ENCODE peak calls at places on chromosomes 12 and 14, in seven cellular contexts. I is progenitor cell of endocrine pancreas, H is H9, T is AG09309, P is osteocyte, C is ovary, E is GM10248. Z is an unnamed sample.

GRCh38 chr12:85357609-85358008 is 77.6 kb downstream of the ALX1 start:
- DNase-seq in H (no peak), E (no peak), I (no peak), P (no peak), C (no peak), T (no peak), Z (no peak)

GRCh38 chr14:88468396-88468795 is 82.9 kb downstream of the SPATA7 start:
- DNase-seq in E (no peak), H (no peak), I (no peak), T (peak), P (no peak), C (no peak), Z (no peak)

GRCh38 chr12:109130755-109131521 is 14.6 kb downstream of the ACACB start:
- DNase-seq in P (no peak), T (no peak), I (no peak), C (no peak), E (no peak), H (no peak), Z (no peak)

GRCh38 chr12:98084950-98085349 is 430.4 kb upstream of the TMPO start:
- DNase-seq in H (no peak), P (no peak), I (no peak), C (no peak), T (no peak), E (no peak), Z (no peak)

GRCh38 chr12:4717806-4718205 is 2.4 kb upstream of the GALNT8 start:
- DNase-seq in C (no peak), E (no peak), P (no peak), H (no peak), I (no peak), T (no peak), Z (peak)

GRCh38 chr12:104456950-104457745 is 400 bp downstream of the CHST11 start:
- DNase-seq in T (no peak), P (peak), H (peak), I (peak), C (peak), E (peak), Z (peak)

GRCh38 chr14:69235708-69236107 is 24.2 kb upstream of the GALNT16 start:
- DNase-seq in I (no peak), H (no peak), C (no peak), T (no peak), P (no peak), E (no peak), Z (no peak)

GRCh38 chr12:16110596-16110995 is 166.9 kb downstream of the SLC15A5 start:
- DNase-seq in C (no peak), I (no peak), T (no peak), H (no peak), P (no peak), E (no peak), Z (no peak)

GRCh38 chr12:3421191-3421590 is 69.8 kb upstream of the PRMT8 start:
- DNase-seq in E (no peak), P (no peak), C (no peak), I (no peak), T (no peak), H (peak), Z (no peak)

GRCh38 chr12:88185988-88186387 is 43.9 kb downstream of the TMTC3 start:
- DNase-seq in E (peak), I (no peak), H (no peak), T (peak), P (no peak), C (no peak), Z (no peak)

GRCh38 chr12:81114241-81114640 is 36.4 kb downstream of the ACSS3 start:
- DNase-seq in T (no peak), P (no peak), E (no peak), I (no peak), H (no peak), C (no peak), Z (no peak)

GRCh38 chr14:32564591-32564990 is 235.5 kb downstream of the AKAP6 start:
- DNase-seq in E (no peak), C (no peak), I (no peak), H (no peak), T (no peak), P (no peak), Z (no peak)

GRCh38 chr12:49932023-49932422 is 18.5 kb upstream of the AQP2 start:
- DNase-seq in C (peak), P (no peak), E (no peak), T (no peak), H (no peak), I (no peak), Z (no peak)

GRCh38 chr14:96055065-96055752 is 16.0 kb downstream of the C14orf132 start:
- DNase-seq in C (no peak), H (no peak), E (no peak), P (peak), T (no peak), I (no peak), Z (no peak)

GRCh38 chr14:94936411-94936892 is 166.5 kb upstream of the GSC start:
- DNase-seq in C (peak), T (peak), P (no peak), I (no peak), H (no peak), E (no peak), Z (no peak)

GRCh38 chr14:38073641-38074040 is 134.1 kb upstream of the SSTR1 start:
- DNase-seq in I (no peak), P (no peak), H (no peak), C (no peak), E (no peak), T (peak), Z (no peak)

GRCh38 chr12:31370645-31371620 is 45.0 kb upstream of the SINHCAF start:
- DNase-seq in C (no peak), E (no peak), H (peak), T (no peak), P (no peak), I (peak), Z (no peak)

GRCh38 chr12:31629756-31630732 is 29.4 kb upstream of the ETFBKMT start:
- DNase-seq in T (no peak), H (no peak), C (peak), I (no peak), E (no peak), P (no peak), Z (no peak)

GRCh38 chr14:75561013-75561432 is 17.4 kb upstream of the FLVCR2 start:
- DNase-seq in T (peak), P (no peak), E (peak), H (peak), C (peak), I (peak), Z (peak)

GRCh38 chr12:64682572-64683277 is 72.4 kb downstream of the RASSF3 start:
- DNase-seq in C (peak), H (no peak), I (no peak), E (no peak), T (peak), P (no peak), Z (no peak)

GRCh38 chr12:121990692-121991603 is 30.7 kb upstream of the BCL7A start:
- DNase-seq in E (peak), P (no peak), I (no peak), T (no peak), C (no peak), H (no peak), Z (peak)

GRCh38 chr14:63492391-63492790 is 50.8 kb downstream of the PPP2R5E start:
- DNase-seq in H (no peak), I (no peak), T (peak), C (no peak), E (no peak), P (no peak), Z (no peak)

GRCh38 chr12:131509706-131510105 is 201.2 kb upstream of the SFSWAP start:
- DNase-seq in C (no peak), I (no peak), T (no peak), H (no peak), P (no peak), E (no peak), Z (no peak)

GRCh38 chr12:62933220-62933870 is 1.6 kb downstream of the PPM1H start:
- DNase-seq in H (peak), I (peak), T (no peak), C (peak), E (no peak), P (no peak), Z (no peak)

GRCh38 chr14:73173092-73173735 is 36.9 kb downstream of the PSEN1 start:
- DNase-seq in C (no peak), T (peak), H (no peak), P (no peak), I (no peak), E (peak), Z (peak)

GRCh38 chr12:116346751-116347150 is 69.3 kb upstream of the MED13L start:
- DNase-seq in H (no peak), P (no peak), E (no peak), T (peak), I (no peak), C (peak), Z (no peak)

GRCh38 chr12:12562585-12563245 is at the start of gene DUSP16:
- DNase-seq in C (peak), T (peak), H (peak), I (peak), P (peak), E (peak), Z (peak)
- TF ChIP-seq CTCF in C (no peak), T (no peak), H (peak), I (peak), P (peak), E (peak), Z (no peak)

GRCh38 chr14:23299558-23299957 is 3.1 kb downstream of the PPP1R3E start:
- DNase-seq in E (no peak), H (no peak), P (no peak), T (no peak), I (no peak), C (no peak), Z (no peak)
- TF ChIP-seq CTCF in E (peak), H (no peak), P (peak), T (peak), I (peak), C (no peak), Z (peak)

DNA sequence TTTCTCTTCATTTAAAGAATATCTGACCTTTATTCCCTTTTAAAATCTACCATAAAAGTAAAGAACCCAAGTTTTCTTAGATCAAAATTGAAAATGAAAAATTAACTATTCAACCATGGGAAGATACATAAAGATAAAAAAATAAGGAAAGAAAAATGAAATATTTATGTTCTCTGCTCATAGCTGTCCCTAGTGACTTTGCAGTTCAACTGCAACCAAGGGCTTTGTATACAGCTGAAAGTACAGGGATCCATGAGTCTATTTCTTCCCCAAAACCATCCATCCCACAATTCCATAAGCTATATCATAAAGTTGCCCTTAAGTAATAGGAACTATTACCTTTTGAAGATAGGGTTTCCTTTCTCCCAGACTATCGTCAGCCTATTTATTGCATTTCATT is 113.1 kb downstream of the ITPR2 start:
- DNase-seq in I (no peak), E (no peak), T (no peak), H (no peak), P (no peak), C (no peak), Z (no peak)
- TF ChIP-seq CTCF in I (peak), E (no peak), T (peak), H (peak), P (peak), C (no peak), Z (no peak)

DNA sequence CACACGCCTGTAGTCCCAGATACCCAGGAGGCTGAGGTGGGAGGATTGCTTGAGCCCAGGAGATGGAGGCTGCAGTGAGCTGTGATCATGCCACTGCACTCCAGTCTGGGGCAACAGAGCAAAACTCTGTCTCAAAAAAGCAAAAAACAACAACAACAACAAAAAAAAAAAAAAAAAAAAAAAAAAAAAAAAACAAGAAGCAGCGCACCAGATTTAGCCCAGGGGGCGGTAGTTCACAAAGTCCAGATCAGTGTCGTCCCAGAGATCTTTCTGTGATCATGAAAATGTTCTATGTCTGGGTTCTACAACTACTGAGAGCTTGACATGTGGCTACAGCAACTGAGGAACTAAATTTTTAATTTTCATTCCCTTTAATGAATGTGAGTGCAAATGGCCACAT is 27.4 kb downstream of the OAS2 start:
- DNase-seq in T (no peak), H (no peak), E (no peak), C (no peak), I (no peak), P (no peak), Z (no peak)
- TF ChIP-seq CTCF in T (peak), H (peak), E (no peak), C (no peak), I (peak), P (peak), Z (peak)

Z was measured in activated CD8-positive, alpha-beta T cell treated with anti-CD3 and anti-CD28 coated beads for 36 hours.